ENCODE peak calls at places on chromosomes 13 and 19, in eight cellular contexts. One of them, this sample, is unnamed.

GRCh38 chr13:22194106-22194810 is 523.4 kb downstream of the FGF9 start:
- DNase-seq in cardiac muscle cell: no peak
- DNase-seq in Panc1: no peak
- DNase-seq in neural progenitor cell: no peak
- DNase-seq in pancreas: no peak
- DNase-seq in mammary epithelial cell: no peak
- DNase-seq in CD8-positive, alpha-beta T cell: no peak
- DNase-seq in BE2C: no peak
- DNase-seq in this sample: no peak

GRCh38 chr13:28140433-28141125 is 2.2 kb downstream of the PAN3 start:
- DNase-seq in cardiac muscle cell: no peak
- DNase-seq in CD8-positive, alpha-beta T cell: no peak
- DNase-seq in Panc1: no peak
- DNase-seq in mammary epithelial cell: no peak
- DNase-seq in pancreas: no peak
- DNase-seq in neural progenitor cell: peak; percentile 70
- DNase-seq in BE2C: no peak
- DNase-seq in this sample: no peak

GRCh38 chr19:43570174-43570791 is 5.0 kb downstream of the XRCC1 start:
- DNase-seq in neural progenitor cell: no peak
- DNase-seq in mammary epithelial cell: peak; percentile 87
- DNase-seq in pancreas: no peak
- DNase-seq in Panc1: no peak
- DNase-seq in BE2C: no peak
- DNase-seq in cardiac muscle cell: no peak
- DNase-seq in CD8-positive, alpha-beta T cell: no peak
- DNase-seq in this sample: no peak

GRCh38 chr19:54708781-54709180 is 15.5 kb upstream of the KIR3DL3 start:
- DNase-seq in CD8-positive, alpha-beta T cell: no peak
- DNase-seq in neural progenitor cell: no peak
- DNase-seq in cardiac muscle cell: no peak
- DNase-seq in BE2C: no peak
- DNase-seq in Panc1: no peak
- DNase-seq in pancreas: no peak
- DNase-seq in mammary epithelial cell: no peak
- DNase-seq in this sample: no peak

GRCh38 chr19:8113017-8113416 is 36.4 kb downstream of the FBN3 start:
- DNase-seq in pancreas: no peak
- DNase-seq in cardiac muscle cell: no peak
- DNase-seq in Panc1: no peak
- DNase-seq in CD8-positive, alpha-beta T cell: no peak
- DNase-seq in neural progenitor cell: no peak
- DNase-seq in mammary epithelial cell: peak; percentile 55
- DNase-seq in BE2C: no peak
- DNase-seq in this sample: no peak

GRCh38 chr19:35209646-35210045 is 18.9 kb downstream of the FAM187B start:
- DNase-seq in BE2C: no peak
- DNase-seq in neural progenitor cell: no peak
- DNase-seq in pancreas: no peak
- DNase-seq in CD8-positive, alpha-beta T cell: no peak
- DNase-seq in mammary epithelial cell: no peak
- DNase-seq in Panc1: no peak
- DNase-seq in cardiac muscle cell: no peak
- DNase-seq in this sample: no peak

GRCh38 chr13:100428966-100429365 is 159.6 kb downstream of the GGACT start:
- DNase-seq in BE2C: no peak
- DNase-seq in CD8-positive, alpha-beta T cell: no peak
- DNase-seq in mammary epithelial cell: no peak
- DNase-seq in neural progenitor cell: no peak
- DNase-seq in Panc1: no peak
- DNase-seq in cardiac muscle cell: no peak
- DNase-seq in pancreas: no peak
- DNase-seq in this sample: peak; percentile 19

GRCh38 chr19:37946132-37946531 is 39.1 kb downstream of the SIPA1L3 start:
- DNase-seq in CD8-positive, alpha-beta T cell: no peak
- DNase-seq in BE2C: no peak
- DNase-seq in Panc1: no peak
- DNase-seq in neural progenitor cell: no peak
- DNase-seq in cardiac muscle cell: no peak
- DNase-seq in pancreas: no peak
- DNase-seq in mammary epithelial cell: no peak
- DNase-seq in this sample: no peak

GRCh38 chr13:24011266-24011665 is 114.0 kb upstream of the C1QTNF9B start:
- DNase-seq in BE2C: no peak
- DNase-seq in CD8-positive, alpha-beta T cell: no peak
- DNase-seq in mammary epithelial cell: no peak
- DNase-seq in cardiac muscle cell: no peak
- DNase-seq in pancreas: no peak
- DNase-seq in Panc1: no peak
- DNase-seq in neural progenitor cell: no peak
- DNase-seq in this sample: no peak

GRCh38 chr19:37874784-37875183 is 31.6 kb downstream of the WDR87 start:
- DNase-seq in CD8-positive, alpha-beta T cell: no peak
- DNase-seq in Panc1: no peak
- DNase-seq in pancreas: no peak
- DNase-seq in mammary epithelial cell: no peak
- DNase-seq in neural progenitor cell: no peak
- DNase-seq in BE2C: no peak
- DNase-seq in cardiac muscle cell: no peak
- DNase-seq in this sample: no peak

GRCh38 chr13:45339399-45339798 is 1.6 kb downstream of the TPT1 start:
- DNase-seq in Panc1: no peak
- DNase-seq in BE2C: no peak
- DNase-seq in pancreas: no peak
- DNase-seq in neural progenitor cell: no peak
- DNase-seq in CD8-positive, alpha-beta T cell: no peak
- DNase-seq in cardiac muscle cell: no peak
- DNase-seq in mammary epithelial cell: no peak
- DNase-seq in this sample: no peak

GRCh38 chr13:23790591-23791170 is 98.5 kb downstream of the MIPEP start:
- DNase-seq in mammary epithelial cell: no peak
- DNase-seq in pancreas: no peak
- DNase-seq in neural progenitor cell: no peak
- DNase-seq in Panc1: no peak
- DNase-seq in CD8-positive, alpha-beta T cell: no peak
- DNase-seq in BE2C: no peak
- DNase-seq in cardiac muscle cell: no peak
- DNase-seq in this sample: no peak

GRCh38 chr13:31848621-31849020 is 109.3 kb downstream of the RXFP2 start:
- DNase-seq in pancreas: no peak
- DNase-seq in mammary epithelial cell: no peak
- DNase-seq in cardiac muscle cell: no peak
- DNase-seq in BE2C: no peak
- DNase-seq in neural progenitor cell: no peak
- DNase-seq in Panc1: no peak
- DNase-seq in CD8-positive, alpha-beta T cell: no peak
- DNase-seq in this sample: no peak

GRCh38 chr13:110396913-110397379 is 89.9 kb downstream of the COL4A2 start:
- DNase-seq in CD8-positive, alpha-beta T cell: no peak
- DNase-seq in neural progenitor cell: no peak
- DNase-seq in BE2C: no peak
- DNase-seq in cardiac muscle cell: no peak
- DNase-seq in mammary epithelial cell: peak; percentile 97
- DNase-seq in Panc1: no peak
- DNase-seq in pancreas: no peak
- DNase-seq in this sample: no peak

GRCh38 chr13:76856141-76856571 is 30.0 kb downstream of the KCTD12 start:
- DNase-seq in BE2C: no peak
- DNase-seq in neural progenitor cell: no peak
- DNase-seq in cardiac muscle cell: no peak
- DNase-seq in Panc1: no peak
- DNase-seq in CD8-positive, alpha-beta T cell: no peak
- DNase-seq in pancreas: no peak
- DNase-seq in mammary epithelial cell: peak; percentile 96
- DNase-seq in this sample: peak; percentile 10

GRCh38 chr13:45807520-45808099 is 43.9 kb downstream of the SIAH3 start:
- DNase-seq in neural progenitor cell: peak; percentile 62
- DNase-seq in pancreas: no peak
- DNase-seq in Panc1: peak; percentile 28
- DNase-seq in BE2C: peak; percentile 52
- DNase-seq in cardiac muscle cell: peak; percentile 66
- DNase-seq in CD8-positive, alpha-beta T cell: no peak
- DNase-seq in mammary epithelial cell: peak; percentile 61
- DNase-seq in this sample: peak; percentile 56

DNA sequence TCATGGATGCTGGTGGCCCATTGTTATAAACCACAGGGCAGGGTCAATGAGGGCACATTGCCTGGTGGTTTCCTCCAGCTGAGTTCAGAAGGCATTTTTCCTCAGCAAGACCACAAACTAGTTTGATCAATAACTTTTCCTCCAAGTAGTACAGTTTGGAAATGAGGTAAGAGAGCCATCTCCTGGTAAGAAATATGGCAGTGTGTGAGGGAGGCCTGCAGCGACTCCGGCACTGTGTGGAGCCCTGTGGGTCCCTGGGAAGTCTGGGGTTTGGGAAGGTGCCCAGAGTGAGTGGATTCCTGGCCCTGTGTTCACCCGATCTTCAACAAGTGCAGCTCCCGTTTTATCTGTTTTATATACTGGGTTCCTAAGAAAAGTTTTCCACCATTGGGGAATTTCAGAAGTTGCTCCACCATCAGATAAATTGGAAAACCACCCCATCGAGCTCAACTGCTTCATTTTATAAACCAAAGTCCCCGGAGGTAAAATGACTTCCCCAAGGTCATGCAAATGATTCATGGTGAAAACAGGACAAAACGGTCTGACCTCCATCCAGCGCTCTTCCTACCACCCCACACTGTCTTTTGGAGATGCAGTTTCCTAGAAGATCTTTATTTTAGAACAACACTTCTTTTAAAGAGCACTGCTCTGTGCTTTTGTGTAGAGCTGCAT is 148.4 kb downstream of the KATNAL1 start:
- DNase-seq in Panc1: no peak
- DNase-seq in CD8-positive, alpha-beta T cell: no peak
- DNase-seq in pancreas: no peak
- DNase-seq in BE2C: no peak
- DNase-seq in neural progenitor cell: no peak
- DNase-seq in cardiac muscle cell: no peak
- DNase-seq in mammary epithelial cell: no peak
- DNase-seq in this sample: peak; percentile 40
- TF ChIP-seq CTCF in Panc1: no peak
- TF ChIP-seq CTCF in CD8-positive, alpha-beta T cell: peak; percentile 32
- TF ChIP-seq CTCF in pancreas: no peak
- TF ChIP-seq CTCF in BE2C: peak; percentile 19
- TF ChIP-seq CTCF in neural progenitor cell: no peak
- TF ChIP-seq CTCF in cardiac muscle cell: peak; percentile 54
- TF ChIP-seq CTCF in mammary epithelial cell: peak; percentile 49
- TF ChIP-seq CTCF in this sample: peak; percentile 30

DNA sequence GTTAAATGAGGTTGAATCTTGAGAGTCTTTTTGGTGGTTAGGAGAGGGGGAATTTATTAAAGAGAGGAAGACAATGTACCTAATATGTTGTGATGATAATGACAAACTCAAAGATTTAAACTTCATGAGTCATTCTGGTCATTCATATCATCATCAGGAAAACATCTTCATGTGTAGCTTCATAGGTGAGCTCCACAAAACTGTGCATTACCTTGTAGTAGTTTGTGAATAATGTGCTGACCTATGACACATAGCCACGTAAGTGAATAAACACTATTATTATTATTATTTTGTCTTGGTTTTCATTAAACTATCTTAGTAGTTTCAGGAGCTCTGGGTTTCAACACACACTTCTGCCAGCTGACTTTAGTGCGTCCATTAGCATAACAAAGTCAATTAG is 997 bp upstream of the GPC6 start:
- DNase-seq in neural progenitor cell: no peak
- DNase-seq in BE2C: no peak
- DNase-seq in pancreas: no peak
- DNase-seq in CD8-positive, alpha-beta T cell: no peak
- DNase-seq in cardiac muscle cell: no peak
- DNase-seq in mammary epithelial cell: peak; percentile 77
- DNase-seq in Panc1: no peak
- DNase-seq in this sample: no peak
- H3K4me3 ChIP-seq in neural progenitor cell: peak overlapping the region; percentile 74
- H3K4me3 ChIP-seq in BE2C: no peak overlapping the region
- H3K4me3 ChIP-seq in pancreas: no peak overlapping the region
- H3K4me3 ChIP-seq in CD8-positive, alpha-beta T cell: no peak overlapping the region
- H3K4me3 ChIP-seq in cardiac muscle cell: peak overlapping the region; percentile 84
- H3K4me3 ChIP-seq in mammary epithelial cell: no peak overlapping the region
- H3K4me3 ChIP-seq in Panc1: no peak overlapping the region
- H3K4me3 ChIP-seq in this sample: no peak overlapping the region

GRCh38 chr13:114110091-114110829 is 22.2 kb downstream of the RASA3 start:
- DNase-seq in Panc1: no peak
- DNase-seq in neural progenitor cell: peak; percentile 68
- DNase-seq in pancreas: peak; percentile 47
- DNase-seq in CD8-positive, alpha-beta T cell: peak; percentile 64
- DNase-seq in cardiac muscle cell: no peak
- DNase-seq in mammary epithelial cell: no peak
- DNase-seq in BE2C: peak; percentile 52
- DNase-seq in this sample: peak; percentile 86
- TF ChIP-seq CTCF in Panc1: no peak
- TF ChIP-seq CTCF in neural progenitor cell: peak; percentile 34
- TF ChIP-seq CTCF in pancreas: no peak
- TF ChIP-seq CTCF in CD8-positive, alpha-beta T cell: peak; percentile 69
- TF ChIP-seq CTCF in cardiac muscle cell: no peak
- TF ChIP-seq CTCF in mammary epithelial cell: no peak
- TF ChIP-seq CTCF in BE2C: peak; percentile 37
- TF ChIP-seq CTCF in this sample: peak; percentile 36

GRCh38 chr13:50389726-50390125 is 374.5 kb downstream of the KCNRG start:
- DNase-seq in mammary epithelial cell: no peak
- DNase-seq in cardiac muscle cell: no peak
- DNase-seq in pancreas: no peak
- DNase-seq in neural progenitor cell: no peak
- DNase-seq in CD8-positive, alpha-beta T cell: no peak
- DNase-seq in Panc1: no peak
- DNase-seq in BE2C: no peak
- DNase-seq in this sample: no peak

GRCh38 chr13:50384724-50385123 is 369.5 kb downstream of the KCNRG start:
- DNase-seq in neural progenitor cell: no peak
- DNase-seq in BE2C: no peak
- DNase-seq in cardiac muscle cell: no peak
- DNase-seq in pancreas: no peak
- DNase-seq in mammary epithelial cell: no peak
- DNase-seq in Panc1: no peak
- DNase-seq in CD8-positive, alpha-beta T cell: no peak
- DNase-seq in this sample: no peak

GRCh38 chr13:50388481-50388880 is 373.2 kb downstream of the KCNRG start:
- DNase-seq in cardiac muscle cell: no peak
- DNase-seq in CD8-positive, alpha-beta T cell: no peak
- DNase-seq in pancreas: no peak
- DNase-seq in BE2C: no peak
- DNase-seq in neural progenitor cell: no peak
- DNase-seq in mammary epithelial cell: no peak
- DNase-seq in Panc1: no peak
- DNase-seq in this sample: no peak

GRCh38 chr13:50386527-50387123 is 371.4 kb downstream of the KCNRG start:
- DNase-seq in neural progenitor cell: peak; percentile 56
- DNase-seq in CD8-positive, alpha-beta T cell: no peak
- DNase-seq in cardiac muscle cell: peak; percentile 61
- DNase-seq in pancreas: no peak
- DNase-seq in Panc1: no peak
- DNase-seq in mammary epithelial cell: no peak
- DNase-seq in BE2C: peak; percentile 25
- DNase-seq in this sample: no peak

DNA sequence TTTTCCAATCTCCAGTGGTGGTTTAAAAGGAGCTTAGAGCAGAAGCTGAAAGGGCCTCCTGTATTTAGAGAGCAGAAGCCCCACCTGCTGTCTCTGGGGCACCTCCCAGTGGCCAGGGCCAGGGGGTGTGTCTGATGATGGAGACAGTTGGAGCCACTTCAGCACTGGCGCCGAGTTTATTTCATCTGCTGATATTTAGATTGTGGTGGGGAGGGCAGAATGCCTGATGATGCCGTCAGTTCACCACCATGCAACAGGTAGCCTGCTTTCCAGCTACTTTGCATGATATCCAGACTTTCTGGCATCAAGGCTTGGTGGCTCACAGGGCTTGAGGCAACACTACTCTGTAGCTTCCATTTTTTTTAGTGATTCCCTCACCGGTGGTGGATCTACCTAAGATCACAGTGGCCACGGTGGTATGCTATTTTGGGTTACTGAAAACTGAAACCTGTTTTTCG is 371.9 kb downstream of the KCNRG start:
- DNase-seq in cardiac muscle cell: peak; percentile 64
- DNase-seq in neural progenitor cell: peak; percentile 75
- DNase-seq in pancreas: peak; percentile 62
- DNase-seq in BE2C: peak; percentile 82
- DNase-seq in CD8-positive, alpha-beta T cell: no peak
- DNase-seq in mammary epithelial cell: no peak
- DNase-seq in Panc1: no peak
- DNase-seq in this sample: peak; percentile 43
- H3K4me3 ChIP-seq in cardiac muscle cell: no peak overlapping the region
- H3K4me3 ChIP-seq in neural progenitor cell: peak overlapping the region; percentile 28
- H3K4me3 ChIP-seq in pancreas: no peak overlapping the region
- H3K4me3 ChIP-seq in BE2C: no peak overlapping the region
- H3K4me3 ChIP-seq in CD8-positive, alpha-beta T cell: no peak overlapping the region
- H3K4me3 ChIP-seq in mammary epithelial cell: no peak overlapping the region
- H3K4me3 ChIP-seq in Panc1: no peak overlapping the region
- H3K4me3 ChIP-seq in this sample: no peak overlapping the region